ENCODE peak calls at places on chromosomes 5 and 9, in five cellular contexts. R, E, B, Z and Y are unnamed samples. For H3K9me3, the result is how much of the 10 kb centered on the place peaks cover.

GRCh38 chr5:150044334-150044681 is 42.0 kb downstream of the CSF1R start:
- DNase-seq in Z (no peak), R (no peak), B (no peak), E (peak), Y (no peak)

GRCh38 chr5:39547548-39548154 is 122.9 kb upstream of the DAB2 start:
- DNase-seq in Z (no peak), R (no peak), E (peak), B (no peak), Y (peak)

GRCh38 chr5:40577718-40578117 is 102.0 kb upstream of the PTGER4 start:
- DNase-seq in Z (no peak), E (no peak), R (no peak), B (no peak), Y (no peak)

GRCh38 chr9:38362912-38363588 is 29.5 kb upstream of the ALDH1B1 start:
- DNase-seq in R (peak), B (no peak), E (peak), Z (no peak), Y (peak)

GRCh38 chr5:7668161-7668560 is 182.8 kb downstream of the CFAP90 start:
- DNase-seq in E (no peak), R (no peak), B (no peak), Z (no peak), Y (no peak)

GRCh38 chr5:137751869-137752491 is 2.2 kb downstream of the HNRNPA0 start:
- DNase-seq in E (peak), B (no peak), Z (no peak), R (no peak), Y (peak)

GRCh38 chr5:82922086-82922734 is 155.0 kb downstream of the TMEM167A start:
- DNase-seq in E (no peak), Z (no peak), R (no peak), B (no peak), Y (no peak)

GRCh38 chr5:39013938-39014337 is 60.3 kb downstream of the RICTOR start:
- DNase-seq in Z (no peak), B (no peak), E (no peak), R (no peak), Y (no peak)

GRCh38 chr5:79236970-79237734 is 1.2 kb downstream of the JMY start:
- DNase-seq in E (no peak), B (no peak), R (peak), Z (peak), Y (peak)

GRCh38 chr9:137814436-137814835 is 63.1 kb upstream of the CACNA1B start:
- DNase-seq in Z (no peak), E (no peak), B (no peak), R (no peak), Y (no peak)

GRCh38 chr5:150431048-150431447 is 18.3 kb upstream of the CD74 start:
- DNase-seq in R (no peak), Z (no peak), B (no peak), E (no peak), Y (no peak)

GRCh38 chr9:70257991-70258691 is 637 bp upstream of the SMC5 start:
- DNase-seq in E (no peak), B (no peak), R (peak), Z (no peak), Y (no peak)

GRCh38 chr5:16618138-16618897 is 1.5 kb upstream of the RETREG1 start:
- DNase-seq in R (no peak), B (no peak), Z (no peak), E (no peak), Y (no peak)

GRCh38 chr5:155727512-155728145 is 599.3 kb upstream of the SGCD start:
- DNase-seq in B (no peak), R (no peak), E (no peak), Z (no peak), Y (no peak)

GRCh38 chr5:30894811-30895210 is 298.7 kb upstream of the CDH6 start:
- DNase-seq in E (no peak), Z (no peak), R (no peak), B (no peak), Y (no peak)

DNA sequence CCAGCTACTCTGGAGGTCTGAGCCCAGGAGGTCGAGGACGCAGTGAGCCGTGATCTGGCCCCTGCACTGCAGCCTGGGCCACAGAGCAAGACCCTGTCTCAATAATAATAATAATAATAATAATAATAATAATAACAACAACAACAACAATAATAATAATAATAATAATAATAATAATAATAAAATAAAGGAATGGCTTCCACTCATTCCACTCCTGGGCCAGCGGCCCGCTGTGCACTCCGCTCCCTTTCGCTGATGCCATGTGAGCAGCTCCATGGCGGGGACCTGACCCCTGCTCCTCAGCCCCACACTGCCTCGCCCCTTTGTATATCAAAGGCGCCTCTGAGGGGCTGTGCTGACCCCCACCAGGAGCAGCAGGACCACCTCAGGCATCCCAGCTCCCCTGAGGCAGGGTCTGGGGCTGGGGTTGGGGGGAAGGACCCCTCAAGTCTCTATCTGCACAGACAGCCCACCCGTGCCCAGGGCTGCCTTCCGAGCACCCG is 20.0 kb downstream of the GBGT1 start:
- DNase-seq in B (no peak), Z (peak), E (no peak), R (peak), Y (no peak)
- H3K4me3 ChIP-seq in B (no peak), Z (no peak), E (peak), R (peak), Y (peak)

DNA sequence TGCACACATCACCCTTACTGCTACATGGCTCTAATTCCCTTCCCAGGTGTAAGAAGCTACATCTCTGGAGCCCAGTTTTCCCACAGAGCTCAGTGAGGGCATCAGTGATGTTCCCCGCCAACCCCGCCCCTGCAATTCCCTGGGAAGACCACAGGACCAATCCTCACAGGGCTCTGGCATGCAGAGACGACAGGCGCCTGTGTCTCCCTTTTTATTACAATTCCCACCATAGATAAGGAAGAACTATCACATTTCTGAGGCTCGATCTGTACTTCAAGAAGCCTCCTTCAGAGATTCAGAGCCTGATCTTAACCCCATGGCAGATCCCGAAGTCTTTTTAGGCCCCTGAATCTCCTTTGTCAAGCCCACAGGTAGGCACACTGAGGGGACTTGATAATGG is at the start of gene OR1L6:
- DNase-seq in R (no peak), B (no peak), Z (no peak), E (no peak), Y (no peak)
- H3K9me3 ChIP-seq in R (under half), B (under half), Z (under half), E (under half), Y (under half)

DNA sequence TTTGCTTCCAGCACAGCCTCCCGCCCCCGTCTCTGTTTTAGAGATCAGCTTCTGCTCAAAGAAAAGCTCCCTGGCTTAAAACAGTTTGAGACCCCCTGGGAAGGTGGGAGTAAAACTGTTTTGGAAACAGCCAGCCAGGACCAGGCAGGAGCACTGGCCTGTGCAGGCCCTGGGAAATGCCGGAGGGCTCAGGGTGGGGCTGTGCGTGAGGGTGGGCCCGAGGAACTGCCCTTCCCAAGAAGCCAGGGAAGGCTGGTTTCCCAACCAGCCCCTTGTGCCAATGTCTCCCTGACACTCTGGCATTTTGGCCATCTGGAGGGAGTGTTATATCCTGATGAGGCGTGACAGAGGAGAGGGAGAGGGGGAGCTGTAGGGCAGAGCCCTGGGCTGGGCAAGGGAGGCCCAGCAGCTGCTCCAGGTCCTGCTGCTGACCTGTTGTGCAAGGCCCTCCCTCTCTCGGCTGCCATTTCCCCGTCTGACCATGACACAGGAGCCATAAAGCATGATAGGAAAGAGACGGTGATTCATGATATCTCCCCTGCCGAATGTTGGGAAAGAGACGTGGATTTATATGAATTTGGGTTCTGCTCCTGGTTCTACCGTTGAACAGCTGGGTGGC is 16.2 kb downstream of the OLFML2A start:
- DNase-seq in R (no peak), Z (peak), B (no peak), E (no peak), Y (peak)
- H3K27ac ChIP-seq in R (peak), Z (peak), B (no peak), E (no peak), Y (peak)

GRCh38 chr9:111898331-111899096 is 1.9 kb downstream of the UGCG start:
- DNase-seq in Z (no peak), E (no peak), B (no peak), R (no peak), Y (no peak)

GRCh38 chr9:111900934-111901612 is 4.5 kb downstream of the UGCG start:
- DNase-seq in B (no peak), R (no peak), E (no peak), Z (no peak), Y (no peak)

GRCh38 chr9:111902396-111903147 is 6.0 kb downstream of the UGCG start:
- DNase-seq in Z (no peak), E (no peak), B (no peak), R (no peak), Y (no peak)

GRCh38 chr9:111897831-111898144 is 1.2 kb downstream of the UGCG start:
- DNase-seq in B (no peak), R (no peak), Z (no peak), E (no peak), Y (no peak)

DNA sequence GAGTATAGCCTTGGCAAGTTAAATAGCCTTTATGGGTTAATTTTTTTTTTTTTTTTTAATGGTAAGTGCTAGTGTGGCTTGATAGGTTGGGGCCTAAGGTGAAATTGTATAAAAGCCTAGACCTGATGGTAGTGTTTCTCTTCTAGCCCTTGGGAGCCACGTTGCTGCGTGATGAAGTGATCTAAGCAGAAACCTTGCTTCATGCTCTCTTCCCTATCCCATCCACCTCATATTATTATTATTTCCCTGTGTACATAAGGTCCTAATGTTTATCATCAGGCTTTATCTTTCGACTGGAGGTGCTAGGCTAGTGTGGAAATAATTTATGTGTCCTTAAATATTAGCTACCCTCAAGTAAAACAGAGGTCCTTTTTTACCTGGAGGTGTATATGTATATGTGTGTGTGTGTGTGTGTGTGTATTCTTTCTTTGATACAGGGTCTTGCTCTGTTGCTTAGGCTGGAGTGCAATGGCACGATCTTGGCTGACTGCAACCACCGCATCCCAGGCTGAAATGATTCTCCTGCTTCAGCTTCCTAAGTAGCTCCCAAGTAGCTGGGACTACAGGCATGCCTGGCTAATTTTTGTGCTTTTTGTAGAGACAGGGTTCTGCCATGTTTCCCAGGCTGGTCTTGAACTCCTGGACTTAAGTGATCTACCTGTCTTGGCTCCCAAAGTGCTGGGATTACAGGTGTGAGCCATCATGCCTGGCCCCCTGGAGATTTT is 3.6 kb downstream of the UGCG start:
- DNase-seq in Z (no peak), R (no peak), B (no peak), E (no peak), Y (no peak)
- H3K4me3 ChIP-seq in Z (no peak), R (peak), B (no peak), E (no peak), Y (no peak)

GRCh38 chr5:158487677-158488076 is 612.0 kb downstream of the EBF1 start:
- DNase-seq in B (no peak), R (no peak), E (no peak), Z (no peak), Y (no peak)
- H3K9me3 ChIP-seq in B (under half), R (under half), E (under half), Z (under half), Y (under half)